ENCODE peak calls at places on chromosomes 5 and 9, in eight cellular contexts. L is transverse colon, S is ovary, M is HCT116, Q is prostate gland, X is adrenal gland, T is tibial nerve, V is lower leg skin. G is an unnamed sample.

GRCh38 chr9:121924700-121925099 is 168.4 kb downstream of the TTLL11 start:
- DNase-seq in T (no peak), X (peak), Q (no peak), S (no peak), L (no peak), M (no peak), V (no peak), G (peak)

GRCh38 chr9:9792144-9792857 is 820.5 kb downstream of the PTPRD start:
- DNase-seq in T (no peak), X (no peak), L (no peak), V (no peak), S (no peak), M (no peak), Q (no peak), G (no peak)

GRCh38 chr9:135282001-135282731 is 194.7 kb downstream of the OLFM1 start:
- DNase-seq in V (peak), X (peak), Q (peak), L (peak), S (peak), T (peak), M (peak), G (peak)

GRCh38 chr5:124743534-124744169 is 2.8 kb downstream of the ZNF608 start:
- DNase-seq in Q (no peak), T (no peak), S (no peak), M (no peak), X (no peak), V (no peak), L (peak), G (no peak)

GRCh38 chr9:127557466-127557869 is 54.6 kb upstream of the STXBP1 start:
- DNase-seq in V (no peak), T (no peak), X (peak), S (no peak), M (no peak), L (no peak), Q (no peak), G (no peak)

GRCh38 chr9:82890865-82891264 is 172.1 kb downstream of the RASEF start:
- DNase-seq in S (no peak), V (no peak), L (no peak), X (no peak), Q (no peak), T (no peak), M (no peak), G (no peak)

GRCh38 chr5:107873877-107874276 is 203.1 kb upstream of the EFNA5 start:
- DNase-seq in S (no peak), L (no peak), X (no peak), Q (peak), T (no peak), M (no peak), V (no peak), G (no peak)

GRCh38 chr5:151225475-151225874 is 1.6 kb upstream of the CCDC69 start:
- DNase-seq in V (no peak), L (no peak), S (no peak), Q (no peak), T (no peak), X (no peak), M (no peak), G (no peak)

GRCh38 chr9:88460583-88461332 is 72.5 kb downstream of the SPIN1 start:
- DNase-seq in Q (no peak), T (no peak), M (no peak), V (no peak), X (no peak), L (no peak), S (no peak), G (no peak)

GRCh38 chr9:135989722-135990467 is 28.7 kb upstream of the UBAC1 start:
- DNase-seq in Q (peak), S (no peak), X (peak), T (no peak), M (no peak), V (no peak), L (no peak), G (no peak)

GRCh38 chr5:32000726-32001125 is 173.4 kb downstream of the GOLPH3 start:
- DNase-seq in V (no peak), L (no peak), M (no peak), Q (no peak), X (no peak), S (no peak), T (no peak), G (no peak)

GRCh38 chr5:106397700-106398099 is 1273.0 kb downstream of the EFNA5 start:
- DNase-seq in L (no peak), Q (no peak), X (no peak), M (peak), V (no peak), S (no peak), T (no peak), G (no peak)

GRCh38 chr5:173029499-173029921 is 26.6 kb upstream of the CREBRF start:
- DNase-seq in T (no peak), X (peak), V (no peak), S (no peak), L (no peak), Q (no peak), M (no peak), G (peak)

GRCh38 chr5:42943931-42944631 is 96.0 kb downstream of the ANXA2R start:
- DNase-seq in L (no peak), V (no peak), Q (no peak), X (no peak), T (no peak), M (no peak), S (no peak), G (peak)

GRCh38 chr5:17910318-17910717 is 276.1 kb downstream of the TAF11L14 start:
- DNase-seq in M (no peak), L (no peak), Q (no peak), X (no peak), V (no peak), T (no peak), S (no peak), G (no peak)

GRCh38 chr5:100668511-100668910 is 133.3 kb downstream of the FAM174A start:
- DNase-seq in L (no peak), S (no peak), X (no peak), T (no peak), Q (no peak), V (no peak), M (peak), G (no peak)

GRCh38 chr5:127705120-127705892 is 2.1 kb downstream of the CCDC192 start:
- DNase-seq in Q (no peak), S (peak), X (peak), T (no peak), V (no peak), L (no peak), M (peak), G (peak)

GRCh38 chr9:95486318-95486717 is 30.5 kb downstream of the PTCH1 start:
- DNase-seq in X (no peak), M (no peak), V (no peak), Q (peak), L (no peak), T (no peak), S (no peak), G (no peak)

GRCh38 chr5:167050568-167051214 is 1240.8 kb upstream of the WWC1 start:
- DNase-seq in M (no peak), V (no peak), T (no peak), S (no peak), L (no peak), X (no peak), Q (no peak), G (no peak)

GRCh38 chr5:136781464-136781863 is 416.1 kb upstream of the TRPC7 start:
- DNase-seq in X (no peak), M (no peak), Q (no peak), L (no peak), S (no peak), T (no peak), V (no peak), G (no peak)

GRCh38 chr5:145969714-145970092 is 33.3 kb downstream of the SH3RF2 start:
- DNase-seq in S (no peak), M (no peak), Q (no peak), T (no peak), X (no peak), V (no peak), L (no peak), G (no peak)

DNA sequence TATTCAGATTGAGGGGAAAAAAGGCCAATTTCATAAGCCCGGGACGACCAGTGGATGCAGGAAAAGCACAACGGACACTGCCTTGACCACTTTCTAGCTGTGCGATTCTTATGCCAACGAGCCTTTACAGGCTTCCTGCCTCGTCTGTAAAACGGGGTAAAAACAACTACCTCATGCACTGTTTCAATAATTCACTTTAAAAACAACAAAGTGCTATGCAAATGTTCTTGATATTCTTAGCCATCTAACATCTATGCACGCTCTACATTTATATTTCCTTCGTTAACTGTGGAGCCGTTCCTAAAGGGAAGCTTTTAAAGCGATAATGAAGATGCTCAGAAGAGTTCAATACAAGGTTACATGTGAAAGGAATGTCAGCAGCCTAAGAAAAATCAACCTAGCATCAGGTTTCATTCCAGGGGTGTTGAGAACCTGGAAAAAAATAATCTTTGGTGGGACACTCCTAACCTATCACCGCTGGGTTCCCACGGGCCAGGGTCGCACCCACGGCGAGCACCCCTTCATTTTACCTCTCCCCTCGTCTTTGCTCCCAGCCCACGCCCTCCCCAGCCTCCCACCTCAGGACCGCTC is 995 bp downstream of the ARSB start:
- DNase-seq in M (no peak), V (no peak), S (no peak), T (no peak), Q (no peak), L (no peak), X (no peak), G (no peak)
- TF ChIP-seq POLR2A in M (no peak), V (no peak), S (no peak), T (no peak), Q (no peak), L (no peak), X (no peak), G (no peak)

GRCh38 chr5:37370550-37370863 is 399 bp downstream of the NUP155 start:
- DNase-seq in S (no peak), L (no peak), M (no peak), X (no peak), V (no peak), Q (no peak), T (no peak), G (peak)

GRCh38 chr5:37375091-37375490 is 4.0 kb upstream of the WDR70 start:
- DNase-seq in V (no peak), L (no peak), X (no peak), T (no peak), M (no peak), S (no peak), Q (no peak), G (no peak)

DNA sequence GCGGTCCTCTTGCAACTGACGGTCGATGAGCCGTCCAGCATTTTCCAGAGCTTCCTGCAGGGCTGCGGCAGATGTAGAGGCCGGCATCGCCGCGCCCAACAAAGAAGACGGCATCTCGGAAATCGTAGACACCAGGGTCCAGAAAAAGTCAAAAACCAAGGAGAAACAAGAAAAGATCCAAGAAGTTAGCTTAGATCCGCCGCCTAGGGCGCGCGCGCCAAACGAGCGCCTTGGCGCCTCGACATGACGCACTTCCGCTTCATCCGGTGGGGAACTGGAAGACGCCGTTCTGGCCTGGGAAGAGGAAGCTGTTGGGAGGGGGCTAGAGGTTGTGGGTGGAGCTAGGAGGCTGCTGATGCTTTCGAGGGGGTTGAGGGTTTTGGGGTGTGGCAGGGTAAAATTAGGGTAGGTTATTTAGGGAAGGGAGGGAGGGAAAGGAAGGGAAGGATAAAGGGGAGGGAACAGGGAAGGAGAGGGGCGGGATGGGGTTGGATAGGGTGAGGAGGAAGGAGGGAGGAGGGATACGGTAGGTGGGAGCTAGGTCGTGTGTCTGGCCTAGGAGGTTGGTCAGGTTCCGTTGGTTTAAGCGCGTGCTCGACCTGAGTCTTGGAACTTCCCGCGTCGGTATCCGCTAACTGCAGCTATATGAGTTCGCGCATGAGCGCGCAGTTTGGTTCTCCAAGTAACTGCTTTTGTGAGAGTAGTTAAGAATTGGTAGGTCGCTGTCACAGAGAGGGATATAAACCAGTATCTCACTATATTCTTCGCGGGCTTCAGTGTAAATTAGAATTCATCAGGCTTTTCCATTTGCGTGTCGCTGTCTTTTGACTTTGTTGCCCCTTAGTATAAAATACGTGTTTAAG is at the start of gene NUP155:
- DNase-seq in V (peak), X (peak), Q (peak), L (peak), S (peak), T (peak), M (peak), G (peak)
- TF ChIP-seq POLR2A in V (no peak), X (peak), Q (no peak), L (peak), S (peak), T (peak), M (peak), G (peak)

GRCh38 chr9:114894206-114894605 is 36.2 kb downstream of the TNFSF8 start:
- DNase-seq in V (no peak), T (no peak), M (no peak), Q (no peak), X (no peak), L (no peak), S (no peak), G (no peak)

GRCh38 chr9:114893622-114894021 is 36.8 kb downstream of the TNFSF8 start:
- DNase-seq in V (no peak), L (no peak), M (no peak), T (no peak), S (no peak), Q (no peak), X (no peak), G (no peak)

GRCh38 chr9:114896344-114896743 is 34.0 kb downstream of the TNFSF8 start:
- DNase-seq in X (no peak), L (no peak), T (no peak), M (no peak), V (no peak), S (no peak), Q (no peak), G (no peak)

GRCh38 chr9:114895605-114896004 is 34.8 kb downstream of the TNFSF8 start:
- DNase-seq in Q (no peak), S (no peak), X (no peak), V (no peak), M (no peak), L (no peak), T (no peak), G (no peak)

GRCh38 chr9:114894801-114895433 is 35.5 kb downstream of the TNFSF8 start:
- DNase-seq in V (no peak), X (no peak), T (no peak), M (no peak), L (no peak), S (no peak), Q (no peak), G (no peak)
- TF ChIP-seq POLR2A in V (no peak), X (no peak), T (no peak), M (no peak), L (no peak), S (no peak), Q (no peak), G (no peak)

GRCh38 chr5:78985407-78986223 is 505 bp upstream of the ARSB start:
- DNase-seq in M (no peak), L (peak), V (no peak), Q (no peak), T (no peak), S (peak), X (peak), G (peak)
- TF ChIP-seq POLR2A in M (no peak), L (no peak), V (no peak), Q (no peak), T (peak), S (no peak), X (peak), G (peak)

GRCh38 chr5:13480834-13481233 is 463.7 kb downstream of the DNAH5 start:
- DNase-seq in Q (no peak), T (no peak), X (no peak), V (no peak), S (no peak), L (no peak), M (no peak), G (no peak)

GRCh38 chr5:13477118-13477737 is 467.3 kb downstream of the DNAH5 start:
- DNase-seq in L (no peak), M (no peak), Q (no peak), T (no peak), S (no peak), V (no peak), X (no peak), G (no peak)

DNA sequence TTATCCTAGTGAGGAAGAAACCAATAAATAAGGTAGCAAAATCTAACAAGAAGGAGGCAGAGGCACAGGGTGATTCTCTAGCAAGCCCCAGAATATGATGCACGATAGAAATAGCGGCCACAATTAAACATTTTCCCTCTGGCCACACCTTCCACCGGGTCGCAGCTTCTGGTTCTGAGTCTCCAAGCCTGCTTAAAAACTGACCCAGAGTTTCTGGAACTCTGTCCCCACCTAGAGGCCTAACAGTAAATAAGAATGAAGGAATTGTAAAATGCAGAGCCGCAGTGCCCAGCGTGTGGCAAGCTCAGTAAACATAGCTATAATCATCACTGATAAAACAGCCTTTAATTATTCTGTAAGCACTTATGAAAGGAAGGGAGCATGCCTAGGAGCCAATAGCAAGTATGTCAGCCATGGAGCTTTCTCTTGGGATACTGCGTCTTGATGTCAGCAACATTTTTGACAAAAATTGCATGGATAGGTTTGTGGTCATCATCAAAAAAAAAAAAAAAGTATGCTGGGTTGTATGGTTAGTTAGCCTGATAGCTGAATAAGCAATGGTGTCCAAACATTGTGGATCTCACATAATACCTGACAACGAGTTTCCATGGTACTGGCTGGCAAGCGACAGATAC is 465.5 kb downstream of the DNAH5 start:
- DNase-seq in S (no peak), V (no peak), Q (no peak), X (peak), T (no peak), M (no peak), L (no peak), G (peak)
- TF ChIP-seq POLR2A in S (no peak), V (no peak), Q (no peak), X (no peak), T (no peak), M (no peak), L (no peak), G (no peak)

DNA sequence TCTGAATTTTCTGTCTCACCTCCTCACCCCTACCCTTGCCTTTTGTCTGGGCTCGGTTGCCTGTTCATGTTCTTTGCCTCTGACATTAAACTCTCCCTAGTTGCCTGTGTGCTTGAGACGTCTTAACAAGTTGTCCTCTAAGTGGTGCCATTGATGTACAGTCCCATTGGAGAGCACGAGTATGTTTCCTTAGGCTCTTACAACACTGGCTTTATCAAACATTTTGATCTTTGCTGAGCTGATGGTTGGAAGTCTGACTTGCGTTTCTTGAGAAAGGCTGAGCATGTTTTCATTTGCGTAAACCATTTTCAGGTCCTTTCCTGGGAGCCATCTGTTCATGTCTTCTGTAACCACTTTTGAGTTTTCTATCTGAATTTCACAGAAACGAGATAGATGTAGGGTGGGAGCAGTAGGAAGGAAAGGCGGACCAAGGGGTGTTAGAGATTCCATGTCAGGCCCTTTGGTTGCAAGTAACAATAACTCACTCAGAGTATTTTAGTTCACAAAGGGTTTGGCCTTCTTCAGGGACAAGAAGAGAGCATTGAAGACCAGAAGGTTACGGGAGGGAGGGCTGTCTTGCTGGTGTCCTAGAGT is 35.4 kb downstream of the OTULIN start:
- DNase-seq in Q (no peak), T (no peak), M (no peak), V (no peak), S (no peak), X (no peak), L (no peak), G (peak)
- TF ChIP-seq POLR2A in Q (no peak), T (no peak), M (no peak), V (no peak), S (no peak), X (no peak), L (no peak), G (no peak)

GRCh38 chr5:143687604-143688003 is 124.4 kb upstream of the HMHB1 start:
- DNase-seq in L (no peak), X (no peak), T (no peak), V (no peak), Q (no peak), M (no peak), S (no peak), G (no peak)
- TF ChIP-seq POLR2A in L (no peak), X (no peak), T (no peak), V (no peak), Q (no peak), M (no peak), S (no peak), G (no peak)

DNA sequence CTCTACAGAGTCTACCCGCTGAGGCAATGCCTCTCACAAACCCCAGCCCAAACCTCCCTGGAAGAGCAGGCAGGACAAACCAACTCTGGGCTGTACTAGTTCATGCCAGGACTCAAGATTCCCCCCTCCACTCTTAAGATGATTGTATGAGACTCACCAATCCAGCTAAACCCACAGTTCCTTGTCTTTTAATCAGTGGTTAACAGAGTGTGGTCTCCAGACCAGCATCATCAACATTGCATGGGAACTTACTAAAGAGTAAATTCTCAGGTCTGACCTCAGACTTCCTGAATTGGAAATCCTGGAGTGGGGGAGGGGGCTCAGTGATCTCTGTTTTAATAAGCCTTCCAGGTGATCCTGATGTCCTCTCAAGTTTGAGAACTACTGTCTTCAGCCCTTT is 240.9 kb downstream of the GAS1 start:
- DNase-seq in Q (no peak), V (no peak), T (no peak), X (no peak), S (no peak), M (no peak), L (no peak), G (no peak)
- TF ChIP-seq POLR2A in Q (no peak), V (no peak), T (no peak), X (no peak), S (no peak), M (no peak), L (no peak), G (no peak)